ENCODE peak calls at places on chromosome 12, in seven cellular contexts. N, I, J, R, Z, L and G are unnamed samples.
A peak's percentile ranks its signal among the peaks of the same experiment; 100 is the strongest.

GRCh38 chr12:122021822-122022392 is at the start of gene BCL7A:
- DNase-seq in N (peak; percentile 86), I (peak; percentile 76), J (peak; percentile 74), R (peak; percentile 9), Z (peak; percentile 81), L (no peak), G (peak; percentile 67)

GRCh38 chr12:93990832-93991748 is 157.3 kb upstream of the PLXNC1 start:
- DNase-seq in N (peak; percentile 72), I (no peak), J (peak; percentile 59), R (no peak), Z (no peak), L (no peak), G (no peak)

GRCh38 chr12:98894412-98895085 is 249.5 kb downstream of the APAF1 start:
- DNase-seq in N (peak; percentile 5), I (no peak), J (no peak), R (no peak), Z (no peak), L (no peak), G (no peak)

GRCh38 chr12:48997719-48998496 is 1.3 kb downstream of the DDN start:
- DNase-seq in N (no peak), I (peak; percentile 63), J (no peak), R (peak; percentile 44), Z (no peak), L (no peak), G (no peak)

GRCh38 chr12:27711312-27711682 is 665 bp downstream of the MRPS35 start:
- DNase-seq in N (no peak), I (no peak), J (no peak), R (peak; percentile 19), Z (no peak), L (no peak), G (no peak)

GRCh38 chr12:2339022-2339431 is 286.2 kb downstream of the CACNA1C start:
- DNase-seq in N (peak; percentile 64), I (peak; percentile 37), J (no peak), R (no peak), Z (no peak), L (no peak), G (no peak)

GRCh38 chr12:60100150-60100549 is 504.3 kb downstream of the SLC16A7 start:
- DNase-seq in N (no peak), I (no peak), J (no peak), R (no peak), Z (no peak), L (no peak), G (no peak)

GRCh38 chr12:47753021-47754001 is 5.4 kb downstream of the RAPGEF3 start:
- DNase-seq in N (peak; percentile 31), I (peak; percentile 76), J (no peak), R (no peak), Z (peak; percentile 64), L (no peak), G (no peak)

GRCh38 chr12:62332598-62332997 is 72.4 kb downstream of the USP15 start:
- DNase-seq in N (peak; percentile 52), I (no peak), J (no peak), R (no peak), Z (no peak), L (no peak), G (no peak)

GRCh38 chr12:6912164-6912956 is 2.0 kb upstream of the ENO2 start:
- DNase-seq in N (no peak), I (no peak), J (no peak), R (no peak), Z (no peak), L (no peak), G (no peak)

GRCh38 chr12:9649532-9649940 is 20.0 kb upstream of the CLEC2D start:
- DNase-seq in N (no peak), I (no peak), J (peak; percentile 26), R (peak; percentile 34), Z (no peak), L (no peak), G (no peak)

GRCh38 chr12:86212970-86213369 is 43.2 kb downstream of the MGAT4C start:
- DNase-seq in N (no peak), I (no peak), J (no peak), R (no peak), Z (no peak), L (no peak), G (no peak)

GRCh38 chr12:94603434-94604068 is 46.8 kb downstream of the TMCC3 start:
- DNase-seq in N (no peak), I (peak; percentile 69), J (peak; percentile 31), R (peak; percentile 52), Z (peak; percentile 41), L (no peak), G (peak; percentile 61)

GRCh38 chr12:96177013-96177412 is 17.2 kb upstream of the ELK3 start:
- DNase-seq in N (peak; percentile 36), I (no peak), J (no peak), R (no peak), Z (no peak), L (no peak), G (peak; percentile 31)

GRCh38 chr12:130752692-130753230 is 36.7 kb upstream of the RIMBP2 start:
- DNase-seq in N (no peak), I (no peak), J (no peak), R (no peak), Z (no peak), L (no peak), G (no peak)

GRCh38 chr12:102484017-102484731 is 3.8 kb upstream of the IGF1 start:
- DNase-seq in N (peak; percentile 76), I (peak; percentile 54), J (peak; percentile 69), R (peak; percentile 78), Z (peak; percentile 52), L (peak; percentile 41), G (peak; percentile 41)

GRCh38 chr12:77131977-77132490 is 66.7 kb upstream of the E2F7 start:
- DNase-seq in N (no peak), I (no peak), J (no peak), R (no peak), Z (no peak), L (no peak), G (no peak)

GRCh38 chr12:60255044-60255443 is 659.2 kb downstream of the SLC16A7 start:
- DNase-seq in N (no peak), I (no peak), J (no peak), R (no peak), Z (no peak), L (no peak), G (no peak)

GRCh38 chr12:12835378-12836145 is 22.4 kb downstream of the DDX47 start:
- DNase-seq in N (no peak), I (no peak), J (no peak), R (no peak), Z (no peak), L (no peak), G (no peak)

GRCh38 chr12:120496353-120497340 is 734 bp downstream of the DYNLL1 start:
- DNase-seq in N (peak; percentile 66), I (peak; percentile 65), J (peak; percentile 84), R (peak; percentile 27), Z (peak; percentile 52), L (peak; percentile 54), G (peak; percentile 60)
- TF ChIP-seq CTCF in N (no peak), I (no peak), J (no peak), R (no peak), Z (no peak), L (no peak), G (no peak)

GRCh38 chr12:132726386-132726785 is 15.7 kb downstream of the PGAM5 start:
- DNase-seq in N (no peak), I (no peak), J (no peak), R (no peak), Z (no peak), L (no peak), G (no peak)

GRCh38 chr12:132723764-132724140 is 13.1 kb downstream of the PGAM5 start:
- DNase-seq in N (peak; percentile 73), I (no peak), J (no peak), R (no peak), Z (no peak), L (no peak), G (no peak)

GRCh38 chr12:132723015-132723763 is 12.5 kb downstream of the PGAM5 start:
- DNase-seq in N (no peak), I (no peak), J (no peak), R (no peak), Z (no peak), L (no peak), G (no peak)

GRCh38 chr12:132727091-132727794 is 16.6 kb downstream of the PGAM5 start:
- DNase-seq in N (no peak), I (no peak), J (no peak), R (no peak), Z (no peak), L (no peak), G (no peak)

DNA sequence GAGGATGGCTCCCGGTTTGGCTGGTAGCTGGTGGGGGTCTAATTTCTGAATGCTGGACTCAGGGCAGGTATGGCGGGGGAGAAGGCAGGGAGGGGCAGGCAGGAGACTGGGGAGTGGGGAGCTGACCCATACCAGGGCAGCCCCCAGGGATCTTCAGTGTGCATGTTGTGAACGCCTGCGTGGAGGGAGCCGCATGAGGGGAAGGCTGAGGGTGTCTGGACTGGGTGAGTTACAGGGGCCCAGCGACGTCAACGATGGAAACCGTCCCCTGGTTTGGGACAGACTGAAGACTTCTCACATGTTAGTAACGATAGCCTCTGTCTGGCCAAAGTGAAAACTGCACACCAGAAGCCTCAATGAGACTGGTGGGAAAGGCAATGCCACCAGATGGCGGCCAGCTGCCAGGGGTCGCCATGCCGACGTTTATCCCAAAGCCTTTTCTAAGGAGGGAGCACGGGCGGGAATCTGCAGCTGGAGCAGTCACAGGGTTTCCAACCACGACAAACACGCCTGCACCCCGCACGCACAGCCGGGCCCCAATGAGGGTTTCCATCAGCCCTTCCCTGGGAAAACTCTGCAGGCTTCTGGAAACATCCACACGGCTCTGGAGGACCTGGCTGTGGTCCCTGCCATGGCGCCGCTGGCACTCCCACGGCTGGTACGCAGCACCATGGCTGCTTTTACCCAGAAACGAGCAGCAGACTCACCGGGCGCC is 14.0 kb downstream of the PGAM5 start:
- DNase-seq in N (no peak), I (no peak), J (no peak), R (no peak), Z (no peak), L (no peak), G (no peak)
- H3K36me3 ChIP-seq in N (peaks cover 64% of the 10 kb centered on the region), I (peaks cover 62% of the 10 kb centered on the region), J (no peaks in the 10 kb centered on the region), R (no peaks in the 10 kb centered on the region), Z (peaks cover 6% of the 10 kb centered on the region), L (peaks cover 33% of the 10 kb centered on the region), G (peaks cover 40% of the 10 kb centered on the region)

GRCh38 chr12:109532721-109533486 is 40.4 kb downstream of the MMAB start:
- DNase-seq in N (no peak), I (no peak), J (no peak), R (no peak), Z (no peak), L (no peak), G (no peak)
- H3K4me3 ChIP-seq in N (no peak overlapping the region), I (no peak overlapping the region), J (no peak overlapping the region), R (no peak overlapping the region), Z (no peak overlapping the region), L (no peak overlapping the region), G (no peak overlapping the region)

DNA sequence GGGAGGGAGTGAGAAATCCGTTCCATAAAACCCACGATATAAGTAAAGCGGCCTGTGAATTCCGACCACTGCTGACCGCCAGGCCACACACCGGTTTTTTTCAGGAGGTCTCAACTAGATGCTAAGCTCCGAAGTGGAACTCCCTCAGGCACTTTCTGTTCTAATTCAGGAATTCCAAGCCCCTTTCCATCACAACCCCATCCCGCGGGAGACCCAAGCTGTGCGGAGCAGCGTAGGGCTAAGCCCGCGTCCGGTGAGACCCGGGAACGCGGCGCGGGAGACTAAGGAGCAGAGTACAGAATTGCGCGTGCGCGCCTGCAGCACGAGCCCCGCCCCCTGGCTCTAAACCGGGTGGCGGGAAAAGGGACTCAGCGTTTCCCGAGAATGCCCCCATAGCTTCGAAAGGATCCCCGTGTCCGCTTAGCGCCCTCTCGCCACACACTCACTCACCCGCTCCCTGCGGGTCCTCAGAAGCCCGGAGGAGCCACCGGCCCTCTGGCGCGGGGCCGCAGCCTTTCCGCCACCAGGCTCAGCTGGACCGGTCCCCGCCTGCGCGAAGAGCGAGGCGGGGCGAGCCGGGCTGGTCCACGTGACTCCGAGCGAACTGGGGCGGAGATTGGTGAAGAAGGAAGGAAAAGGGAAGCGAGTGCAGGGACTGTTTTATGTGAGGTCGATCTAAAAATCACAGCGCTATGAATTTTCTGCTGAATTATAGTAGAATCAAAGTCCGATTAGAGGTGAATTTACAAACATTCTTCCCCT is at the start of gene TIMELESS:
- DNase-seq in N (peak; percentile 91), I (peak; percentile 92), J (peak; percentile 91), R (peak; percentile 92), Z (peak; percentile 86), L (peak; percentile 75), G (peak; percentile 78)
- TF ChIP-seq CTCF in N (peak; percentile 3), I (peak; percentile 37), J (no peak), R (no peak), Z (no peak), L (no peak), G (no peak)